ENCODE peak calls at places on chromosome 20, in eight cellular contexts. Y is epithelial cell of esophagus; Z is fibroblast of mammary gland; V is cardiac fibroblast; X is foreskin fibroblast; D is uterus; R is GM13977; T is CD8-positive, alpha-beta T cell. S is an unnamed sample.

GRCh38 chr20:49559411-49560081 is 8.4 kb downstream of the PTGIS start:
- DNase-seq in T (no peak), X (peak; percentile 96), D (peak; percentile 84), R (no peak), Z (peak; percentile 98), V (peak; percentile 73), Y (no peak), S (no peak)

GRCh38 chr20:57688864-57689263 is 21.0 kb downstream of the PMEPA1 start:
- DNase-seq in R (no peak), Z (peak; percentile 12), V (no peak), T (no peak), Y (no peak), D (no peak), X (no peak), S (no peak)

GRCh38 chr20:58140787-58141396 is 87.6 kb downstream of the ANKRD60 start:
- DNase-seq in T (no peak), Z (no peak), V (no peak), R (no peak), X (no peak), D (no peak), Y (no peak), S (no peak)

GRCh38 chr20:1204061-1204460 is 807 bp downstream of the C20orf202 start:
- DNase-seq in X (no peak), Z (no peak), V (no peak), D (no peak), T (no peak), R (no peak), Y (peak; percentile 27), S (no peak)

GRCh38 chr20:10172998-10173655 is 45.5 kb upstream of the SNAP25 start:
- DNase-seq in D (no peak), Z (no peak), V (no peak), X (no peak), Y (no peak), T (no peak), R (no peak), S (no peak)

GRCh38 chr20:62476074-62476838 is 461 bp upstream of the GATA5 start:
- DNase-seq in Y (no peak), X (no peak), T (no peak), Z (no peak), V (no peak), D (no peak), R (no peak), S (peak; percentile 54)

GRCh38 chr20:38725959-38726848 is 1.9 kb downstream of the SLC32A1 start:
- DNase-seq in V (no peak), Y (peak; percentile 36), D (peak; percentile 39), T (peak; percentile 21), Z (peak; percentile 37), R (peak; percentile 73), X (peak; percentile 33), S (peak; percentile 91)

GRCh38 chr20:34575756-34576155 is 17.2 kb downstream of the MAP1LC3A start:
- DNase-seq in Y (no peak), D (no peak), T (no peak), Z (no peak), R (no peak), V (no peak), X (no peak), S (no peak)

GRCh38 chr20:54212871-54213270 is 5.0 kb downstream of the PFDN4 start:
- DNase-seq in V (no peak), R (no peak), X (no peak), Z (no peak), Y (no peak), T (no peak), D (no peak), S (no peak)

GRCh38 chr20:39103305-39103704 is 141.2 kb downstream of the DHX35 start:
- DNase-seq in T (no peak), Z (no peak), D (no peak), R (no peak), Y (no peak), X (no peak), V (no peak), S (no peak)

GRCh38 chr20:54598351-54598750 is 123.0 kb downstream of the DOK5 start:
- DNase-seq in T (no peak), Y (no peak), V (no peak), Z (no peak), D (no peak), R (no peak), X (no peak), S (no peak)

GRCh38 chr20:35917077-35917476 is 37.2 kb downstream of the SCAND1 start:
- DNase-seq in T (no peak), Y (no peak), V (no peak), Z (no peak), D (no peak), X (no peak), R (no peak), S (no peak)

GRCh38 chr20:51220293-51220706 is 197.4 kb upstream of the KCNG1 start:
- DNase-seq in X (peak; percentile 52), Z (peak; percentile 21), Y (peak; percentile 21), T (peak; percentile 42), V (peak; percentile 29), R (peak; percentile 67), D (peak; percentile 37), S (peak; percentile 72)

GRCh38 chr20:25055711-25056492 is 2.0 kb downstream of the ACSS1 start:
- DNase-seq in T (no peak), R (no peak), D (peak; percentile 13), Y (no peak), V (no peak), X (peak; percentile 39), Z (peak; percentile 33), S (no peak)

GRCh38 chr20:63829943-63830820 is 882 bp downstream of the ZBTB46 start:
- DNase-seq in R (peak; percentile 81), Y (peak; percentile 14), D (peak; percentile 37), X (peak; percentile 37), T (no peak), V (no peak), Z (no peak), S (peak; percentile 62)

GRCh38 chr20:3046677-3047462 is 1.0 kb downstream of the MRPS26 start:
- DNase-seq in Z (no peak), X (no peak), D (no peak), V (no peak), R (peak; percentile 56), Y (peak; percentile 77), T (no peak), S (no peak)

GRCh38 chr20:40892642-40893041 is 136.0 kb upstream of the TOP1 start:
- DNase-seq in D (no peak), T (no peak), V (no peak), Y (no peak), R (no peak), X (no peak), Z (no peak), S (no peak)
- TF ChIP-seq CTCF in D (no peak), T (no peak), V (no peak), Y (no peak), R (no peak), X (no peak), Z (no peak), S (no peak)

GRCh38 chr20:21151791-21152190 is 25.9 kb downstream of the KIZ start:
- DNase-seq in T (no peak), V (no peak), R (no peak), Y (no peak), D (no peak), Z (no peak), X (peak; percentile 42), S (no peak)

GRCh38 chr20:21154692-21155091 is 28.8 kb downstream of the KIZ start:
- DNase-seq in V (no peak), D (no peak), Z (no peak), X (no peak), T (no peak), Y (no peak), R (no peak), S (no peak)

GRCh38 chr20:21156266-21156665 is 30.4 kb downstream of the KIZ start:
- DNase-seq in Z (peak; percentile 25), T (no peak), D (no peak), V (peak; percentile 69), R (no peak), Y (peak; percentile 59), X (peak; percentile 46), S (no peak)

GRCh38 chr20:21157006-21157405 is 31.1 kb downstream of the KIZ start:
- DNase-seq in T (no peak), Y (no peak), V (no peak), D (no peak), R (no peak), X (no peak), Z (no peak), S (no peak)

GRCh38 chr20:21155268-21155667 is 29.4 kb downstream of the KIZ start:
- DNase-seq in Z (no peak), R (no peak), X (no peak), V (no peak), Y (no peak), D (no peak), T (no peak), S (no peak)
- TF ChIP-seq CTCF in Z (no peak), R (no peak), X (no peak), V (no peak), Y (no peak), D (no peak), T (no peak), S (no peak)

DNA sequence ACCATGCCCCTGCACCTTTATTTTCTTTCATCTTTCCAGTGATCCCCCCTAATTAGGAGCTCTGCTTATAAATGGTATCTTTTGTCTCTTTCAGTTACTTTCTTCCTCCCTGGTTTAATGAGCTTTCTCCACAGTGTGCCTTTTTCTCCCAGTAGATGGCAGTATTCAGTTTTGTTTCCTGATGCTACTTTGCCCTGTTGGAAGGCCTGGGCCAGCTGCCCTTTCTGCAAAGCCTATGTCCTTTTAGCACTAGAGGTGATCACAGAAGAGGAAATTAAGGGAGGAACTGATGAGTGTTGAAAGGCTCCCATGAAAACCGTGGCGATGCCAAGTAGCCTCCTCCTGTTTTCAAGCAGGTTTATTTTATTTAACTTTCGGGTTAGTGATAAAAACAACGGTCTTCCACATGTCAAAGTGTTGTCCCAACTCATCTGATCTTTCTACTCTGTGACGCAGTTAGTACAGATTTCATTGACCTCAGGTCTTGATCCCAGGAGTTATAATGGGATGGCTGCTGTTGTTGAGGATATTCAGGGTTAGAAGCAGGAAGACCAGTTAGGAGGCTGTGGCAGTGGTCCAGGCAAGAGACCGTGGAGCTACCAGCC is 184.2 kb upstream of the BMP2 start:
- DNase-seq in Y (peak; percentile 67), V (peak; percentile 78), X (peak; percentile 79), Z (peak; percentile 59), T (no peak), D (peak; percentile 17), R (peak; percentile 20), S (peak; percentile 38)
- TF ChIP-seq CTCF in Y (peak; percentile 78), V (peak; percentile 84), X (peak; percentile 72), Z (peak; percentile 65), T (no peak), D (peak; percentile 34), R (peak; percentile 77), S (peak; percentile 71)

GRCh38 chr20:44572551-44573500 is 9.6 kb upstream of the PKIG start:
- DNase-seq in T (no peak), V (peak; percentile 94), Y (peak; percentile 95), Z (peak; percentile 96), R (no peak), X (peak; percentile 94), D (peak; percentile 67), S (no peak)

GRCh38 chr20:44579313-44580090 is 2.9 kb upstream of the PKIG start:
- DNase-seq in T (no peak), Y (no peak), R (no peak), V (peak; percentile 71), Z (no peak), D (no peak), X (peak; percentile 28), S (no peak)

GRCh38 chr20:44573501-44573869 is 8.9 kb upstream of the PKIG start:
- DNase-seq in Z (no peak), D (no peak), Y (no peak), V (no peak), R (no peak), X (no peak), T (no peak), S (no peak)

GRCh38 chr20:44574372-44574771 is 8.0 kb upstream of the PKIG start:
- DNase-seq in Z (no peak), Y (no peak), V (no peak), R (no peak), T (no peak), X (no peak), D (no peak), S (no peak)

GRCh38 chr20:44576297-44576696 is 6.1 kb upstream of the PKIG start:
- DNase-seq in Y (peak; percentile 18), R (peak; percentile 45), V (peak; percentile 79), D (no peak), Z (peak; percentile 88), X (peak; percentile 83), T (no peak), S (no peak)
- TF ChIP-seq CTCF in Y (no peak), R (peak; percentile 61), V (peak; percentile 42), D (no peak), Z (peak; percentile 64), X (peak; percentile 35), T (no peak), S (no peak)